ENCODE peak calls at places on chromosomes 5 and 9, in four cellular contexts. S is upper lobe of left lung, P is HepG2, R is adrenal gland. I is an unnamed sample.
A peak's percentile ranks its signal among the peaks of the same experiment; 100 is the strongest.

GRCh38 chr9:69519470-69520240 is 152.5 kb downstream of the APBA1 start:
- DNase-seq in S (no peak), P (peak; percentile 92), R (no peak), I (no peak)

GRCh38 chr9:105270711-105271110 is 26.3 kb downstream of the SLC44A1 start:
- DNase-seq in S (no peak), P (no peak), R (no peak), I (no peak)

GRCh38 chr5:138963763-138964371 is 88.7 kb upstream of the LRRTM2 start:
- DNase-seq in S (no peak), P (peak; percentile 58), R (peak; percentile 57), I (no peak)

GRCh38 chr5:35136386-35136785 is 88.6 kb upstream of the AGXT2 start:
- DNase-seq in S (no peak), P (no peak), R (no peak), I (peak; percentile 69)

GRCh38 chr5:122292357-122292756 is 19.7 kb upstream of the SNCAIP start:
- DNase-seq in S (no peak), P (no peak), R (no peak), I (no peak)

GRCh38 chr5:142388696-142389095 is 63.9 kb upstream of the SPRY4 start:
- DNase-seq in S (no peak), P (peak; percentile 16), R (no peak), I (no peak)

GRCh38 chr5:51286046-51286445 is 97.2 kb upstream of the ISL1 start:
- DNase-seq in S (no peak), P (no peak), R (no peak), I (no peak)

GRCh38 chr5:176529824-176530195 is 7.4 kb downstream of the RNF44 start:
- DNase-seq in S (peak; percentile 49), P (no peak), R (no peak), I (no peak)

GRCh38 chr5:73792687-73793320 is 166.8 kb downstream of the ARHGEF28 start:
- DNase-seq in S (peak; percentile 69), P (peak; percentile 74), R (peak; percentile 88), I (peak; percentile 28)

GRCh38 chr9:93191354-93191660 is 7.4 kb downstream of the WNK2 start:
- DNase-seq in S (no peak), P (no peak), R (no peak), I (no peak)

GRCh38 chr5:89351232-89351631 is 468.2 kb upstream of the MEF2C start:
- DNase-seq in S (no peak), P (no peak), R (no peak), I (no peak)

GRCh38 chr9:78115073-78115472 is 83.5 kb upstream of the GNAQ start:
- DNase-seq in S (no peak), P (peak; percentile 23), R (no peak), I (no peak)

DNA sequence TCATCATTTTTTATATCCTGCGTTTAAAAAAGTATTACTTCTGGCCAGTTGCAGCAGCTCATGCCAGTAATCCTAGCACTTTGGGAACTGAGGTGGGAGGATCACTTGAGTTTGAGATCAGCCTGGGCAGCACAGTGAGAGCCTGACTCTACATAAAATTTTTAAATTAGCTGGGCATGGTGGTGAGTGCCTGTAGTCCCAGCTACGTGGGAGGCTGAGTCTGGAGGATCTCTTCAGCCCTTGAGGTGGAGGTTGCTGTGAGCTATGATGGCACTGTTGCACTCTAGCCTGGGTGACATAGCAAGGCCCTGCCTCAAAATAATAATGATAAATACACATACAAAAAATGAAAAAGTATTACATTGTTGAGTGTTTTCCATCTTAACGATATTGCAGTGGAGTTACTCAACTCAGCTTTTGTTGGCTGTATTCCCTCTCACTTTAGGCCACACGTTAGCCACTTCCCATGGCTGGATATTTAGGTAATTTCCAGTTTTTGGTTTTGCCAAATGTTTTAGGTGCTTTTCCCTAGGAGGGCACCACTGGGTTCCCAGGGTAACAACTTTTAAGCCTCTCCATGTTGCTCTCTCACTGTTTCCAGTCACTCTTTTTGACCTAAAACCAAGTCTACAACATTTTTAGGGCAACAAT is 20.6 kb downstream of the SHB start:
- DNase-seq in S (no peak), P (no peak), R (no peak), I (no peak)
- TF ChIP-seq POLR2A in S (no peak), P (no peak), R (no peak), I (no peak)

GRCh38 chr9:34927061-34927460 is 31.0 kb upstream of the PHF24 start:
- DNase-seq in S (no peak), P (no peak), R (no peak), I (no peak)

GRCh38 chr9:34929506-34930102 is 28.5 kb upstream of the PHF24 start:
- DNase-seq in S (no peak), P (peak; percentile 23), R (peak; percentile 40), I (no peak)

DNA sequence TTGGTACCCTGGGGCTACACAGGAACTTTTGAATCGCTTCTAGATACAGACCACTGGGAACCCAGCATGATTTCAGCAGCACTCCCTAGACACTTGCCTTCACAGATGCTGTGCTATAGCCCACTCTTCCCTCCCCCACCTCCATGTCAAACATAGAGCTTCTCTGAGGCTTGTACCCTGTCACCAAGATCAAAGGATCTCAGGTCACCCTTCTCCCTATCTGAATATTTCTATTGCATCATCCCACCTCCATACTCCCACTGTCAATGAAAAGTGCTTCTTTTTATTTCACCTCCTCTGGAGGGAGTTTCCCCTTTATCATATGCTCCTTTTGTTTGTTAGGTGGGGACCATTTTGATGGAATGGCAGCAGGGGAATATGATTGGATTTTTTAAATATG is 29.2 kb upstream of the PHF24 start:
- DNase-seq in S (no peak), P (peak; percentile 12), R (no peak), I (no peak)
- TF ChIP-seq POLR2A in S (no peak), P (no peak), R (no peak), I (no peak)

GRCh38 chr5:150374651-150375050 is 17.2 kb downstream of the TCOF1 start:
- DNase-seq in S (no peak), P (no peak), R (no peak), I (no peak)

GRCh38 chr5:150372626-150373025 is 15.1 kb downstream of the TCOF1 start:
- DNase-seq in S (no peak), P (no peak), R (no peak), I (no peak)

GRCh38 chr5:150376799-150377771 is 19.6 kb downstream of the TCOF1 start:
- DNase-seq in S (no peak), P (no peak), R (no peak), I (no peak)

DNA sequence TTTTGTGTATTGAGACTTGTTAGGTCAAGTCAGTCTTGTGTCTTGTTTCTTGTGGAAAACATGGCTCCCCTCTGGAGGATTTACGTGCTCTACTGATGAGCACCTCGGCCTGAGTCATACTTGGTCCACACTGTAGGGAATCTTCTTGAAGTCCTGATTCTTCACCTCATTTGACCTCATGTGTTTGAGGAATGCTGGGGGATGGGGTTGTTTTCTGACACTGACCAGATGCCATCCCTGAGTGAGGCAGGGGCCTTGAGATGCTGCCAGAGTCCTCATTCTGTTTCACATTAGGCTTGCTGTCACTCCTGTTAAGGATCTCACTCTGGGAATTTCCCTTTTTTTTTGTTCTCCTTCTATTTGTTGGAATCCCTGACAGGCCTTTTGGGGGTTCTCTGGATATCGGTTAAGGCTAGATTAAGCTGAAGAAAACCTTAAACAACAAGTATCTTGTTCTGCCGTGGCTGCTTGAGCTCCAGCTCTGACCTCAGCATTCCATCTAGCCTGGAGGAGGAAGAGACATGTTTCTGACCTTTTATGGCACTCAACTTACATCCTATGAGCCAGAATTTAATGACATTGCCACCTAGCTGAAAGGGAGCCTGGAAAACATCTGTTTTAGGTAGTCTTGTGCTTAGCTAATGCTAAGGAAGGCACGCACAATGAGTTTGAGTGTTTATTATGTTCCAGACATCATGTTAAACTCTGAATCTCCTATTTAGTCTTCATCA is 20.6 kb downstream of the TCOF1 start:
- DNase-seq in S (no peak), P (no peak), R (no peak), I (no peak)
- TF ChIP-seq POLR2A in S (no peak), P (no peak), R (no peak), I (no peak)

DNA sequence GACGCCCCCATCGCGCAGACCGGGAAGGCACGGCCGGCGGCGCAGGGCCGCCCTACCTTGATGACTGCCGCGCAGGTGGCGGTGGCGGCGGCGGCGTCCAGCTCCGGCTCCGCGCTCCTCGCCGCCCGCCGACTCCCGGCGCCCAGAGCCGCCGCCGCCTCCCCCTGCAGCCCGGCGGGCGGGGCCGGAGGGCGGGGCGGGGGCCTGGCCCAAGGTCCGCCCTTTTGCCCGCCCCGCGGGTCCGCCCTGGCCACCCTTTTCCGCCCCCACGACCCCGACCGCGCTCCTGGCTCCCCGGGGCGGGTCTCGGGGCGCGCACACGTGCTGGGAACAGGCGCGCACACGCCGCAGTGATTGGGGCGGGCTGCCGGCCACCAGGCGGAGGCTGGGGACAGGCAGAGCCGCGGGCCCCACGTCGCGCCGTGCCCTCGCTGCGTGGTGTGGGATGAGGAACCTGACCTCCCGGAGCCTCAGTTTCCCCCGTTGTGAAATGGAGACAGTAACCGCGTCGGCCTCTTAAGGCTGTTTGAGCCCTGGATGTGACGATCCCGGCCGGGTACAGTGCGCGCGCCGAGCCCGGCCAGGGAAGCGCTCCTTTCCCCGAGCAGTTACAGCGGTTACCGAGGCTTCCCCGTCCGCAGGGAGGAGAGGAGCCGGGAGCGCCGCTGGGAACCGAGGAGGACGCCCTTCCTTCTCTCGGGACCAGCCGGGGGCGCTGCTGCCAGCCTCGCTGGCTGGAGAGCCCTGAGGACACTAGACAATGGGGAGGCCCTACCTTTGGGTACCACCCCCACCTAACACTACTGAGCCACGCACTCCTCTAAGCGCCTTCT is at the start of gene CORO2A:
- DNase-seq in S (peak; percentile 87), P (peak; percentile 67), R (peak; percentile 59), I (peak; percentile 97)
- TF ChIP-seq POLR2A in S (peak; percentile 44), P (peak; percentile 80), R (peak; percentile 15), I (peak; percentile 68)